ENCODE peak calls at places on chromosomes 13 and 19, in four cellular contexts. D is HepG2, P is GM12878, A is K562. T is an unnamed sample.

GRCh38 chr19:39126312-39126561 is 651 bp downstream of the PAK4 start:
- DNase-seq in A (no peak), P (no peak), D (no peak), T (no peak)

GRCh38 chr19:38229585-38230073 is 5.6 kb upstream of the DPF1 start:
- DNase-seq in A (peak; percentile 99), P (no peak), D (peak; percentile 68), T (peak; percentile 75)

GRCh38 chr19:4691383-4691782 is 21.2 kb upstream of the MYDGF start:
- DNase-seq in A (peak; percentile 50), D (no peak), P (no peak), T (no peak)

GRCh38 chr13:95660981-95661581 is 15.9 kb upstream of the DNAJC3 start:
- DNase-seq in P (no peak), A (peak; percentile 15), D (peak; percentile 51), T (peak; percentile 25)

GRCh38 chr13:111657013-111657412 is 336.6 kb downstream of the TEX29 start:
- DNase-seq in D (no peak), A (no peak), P (no peak), T (no peak)

GRCh38 chr19:3137139-3137538 is 1.3 kb downstream of the GNA15 start:
- DNase-seq in A (no peak), D (no peak), P (no peak), T (no peak)

GRCh38 chr13:113840541-113841354 is 23.1 kb downstream of the GAS6 start:
- DNase-seq in P (no peak), A (no peak), D (no peak), T (no peak)

GRCh38 chr13:96766311-96766710 is 228.0 kb downstream of the OXGR1 start:
- DNase-seq in D (no peak), A (no peak), P (no peak), T (no peak)

GRCh38 chr13:110365876-110366275 is 58.8 kb downstream of the COL4A2 start:
- DNase-seq in A (no peak), P (no peak), D (no peak), T (no peak)

GRCh38 chr19:54473071-54473941 is at the start of gene CDC42EP5:
- DNase-seq in P (no peak), A (peak; percentile 51), D (no peak), T (no peak)

GRCh38 chr13:46663644-46664043 is 110.7 kb downstream of the LRCH1 start:
- DNase-seq in P (no peak), D (no peak), A (no peak), T (no peak)

GRCh38 chr19:19488041-19488874 is 27.1 kb downstream of the TSSK6 start:
- DNase-seq in A (peak; percentile 63), P (no peak), D (no peak), T (no peak)

GRCh38 chr19:2424686-2425621 is 2.4 kb downstream of the TIMM13 start:
- DNase-seq in A (peak; percentile 29), D (no peak), P (no peak), T (no peak)

GRCh38 chr13:56424246-56424645 is 716.5 kb upstream of the PRR20A start:
- DNase-seq in P (no peak), A (no peak), D (no peak), T (no peak)

GRCh38 chr19:54434862-54435174 is 14.2 kb upstream of the LENG8 start:
- DNase-seq in D (no peak), A (no peak), P (no peak), T (no peak)

DNA sequence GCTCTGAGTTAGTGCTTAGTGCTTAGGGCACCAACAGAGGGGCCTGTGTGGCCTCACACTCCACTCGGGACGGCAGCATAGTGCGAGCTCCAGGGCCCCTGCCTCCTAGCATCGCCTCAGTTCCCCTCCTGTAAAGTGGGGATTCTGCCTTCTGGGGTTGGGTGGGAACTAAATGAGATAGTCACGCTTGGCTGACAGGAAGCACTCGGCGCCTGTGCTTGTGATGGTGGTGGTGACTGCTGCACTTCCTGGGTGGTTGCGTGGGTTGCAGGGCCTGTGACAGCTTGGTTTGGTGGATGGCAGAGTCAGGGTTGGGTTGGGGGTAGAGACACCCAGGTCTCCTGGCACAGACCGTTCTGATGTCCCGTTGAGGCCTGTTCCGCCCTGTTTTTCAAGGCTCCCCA is 7.7 kb downstream of the PLEKHF1 start:
- DNase-seq in A (no peak), P (peak; percentile 69), D (no peak), T (no peak)
- TF ChIP-seq BHLHE40 in A (no peak), P (peak; percentile 82), D (no peak), T (no peak)

GRCh38 chr13:21399741-21400140 is 59.4 kb downstream of the ZDHHC20 start:
- DNase-seq in D (no peak), P (no peak), A (no peak), T (no peak)
- TF ChIP-seq FOXM1 in D (no peak), P (no peak), A (no peak), T (no peak)

GRCh38 chr13:19860884-19861655 is 2.4 kb downstream of the ZMYM5 start:
- DNase-seq in P (no peak), A (no peak), D (peak; percentile 77), T (no peak)
- TF ChIP-seq TARDBP in P (no peak), A (no peak), D (no peak), T (no peak)

GRCh38 chr19:23527797-23528196 is 132.5 kb upstream of the ZNF91 start:
- DNase-seq in A (no peak), D (no peak), P (peak; percentile 27), T (no peak)
- TF ChIP-seq BHLHE40 in A (no peak), D (no peak), P (no peak), T (no peak)

GRCh38 chr19:14482112-14482941 is 7.2 kb upstream of the PTGER1 start:
- DNase-seq in D (no peak), P (no peak), A (no peak), T (no peak)
- TF ChIP-seq FOXM1 in D (no peak), P (no peak), A (no peak), T (no peak)

DNA sequence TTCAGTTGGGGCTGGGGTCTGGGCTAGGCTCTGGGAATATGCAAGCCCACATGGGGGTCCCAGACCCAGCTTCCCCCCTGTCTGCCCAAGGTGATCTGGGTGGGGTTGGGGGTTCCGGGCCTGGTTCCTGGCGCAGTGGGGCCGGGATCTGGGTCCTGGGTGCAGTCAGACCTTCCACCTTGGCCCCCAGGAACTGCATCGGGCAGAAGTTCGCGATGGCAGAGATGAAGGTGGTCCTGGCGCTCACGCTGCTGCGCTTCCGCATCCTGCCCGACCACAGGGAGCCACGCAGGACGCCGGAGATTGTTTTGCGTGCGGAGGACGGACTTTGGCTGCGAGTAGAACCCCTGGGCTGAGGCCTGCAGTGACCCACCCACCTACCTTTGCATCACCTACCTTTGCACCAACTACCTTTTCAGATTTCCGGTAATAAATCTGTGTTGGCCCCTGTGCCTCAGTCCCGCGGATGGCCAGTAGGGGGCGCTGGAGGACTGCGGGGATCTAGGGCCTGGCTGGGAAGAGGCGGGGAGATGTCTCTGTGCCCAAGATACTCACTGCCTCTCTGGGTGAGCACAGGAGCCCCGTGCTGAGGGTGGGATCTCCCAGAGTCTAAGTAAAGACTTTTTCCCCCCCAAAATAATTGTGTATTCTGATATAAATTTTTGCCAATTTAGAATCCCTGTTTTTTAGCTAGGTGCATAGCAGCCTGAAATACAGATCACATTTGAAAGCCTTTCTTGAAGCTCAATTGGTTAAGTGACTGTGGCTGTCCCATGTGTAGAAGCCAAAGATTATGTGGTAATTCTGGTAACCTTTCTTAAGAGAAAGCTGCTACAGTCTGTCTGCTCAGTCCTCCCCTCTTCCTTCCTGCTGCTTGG is 11.5 kb upstream of the CYP4F3 start:
- DNase-seq in A (peak; percentile 85), P (peak; percentile 9), D (peak; percentile 55), T (peak; percentile 78)
- TF ChIP-seq TARDBP in A (no peak), P (no peak), D (peak; percentile 17), T (no peak)

DNA sequence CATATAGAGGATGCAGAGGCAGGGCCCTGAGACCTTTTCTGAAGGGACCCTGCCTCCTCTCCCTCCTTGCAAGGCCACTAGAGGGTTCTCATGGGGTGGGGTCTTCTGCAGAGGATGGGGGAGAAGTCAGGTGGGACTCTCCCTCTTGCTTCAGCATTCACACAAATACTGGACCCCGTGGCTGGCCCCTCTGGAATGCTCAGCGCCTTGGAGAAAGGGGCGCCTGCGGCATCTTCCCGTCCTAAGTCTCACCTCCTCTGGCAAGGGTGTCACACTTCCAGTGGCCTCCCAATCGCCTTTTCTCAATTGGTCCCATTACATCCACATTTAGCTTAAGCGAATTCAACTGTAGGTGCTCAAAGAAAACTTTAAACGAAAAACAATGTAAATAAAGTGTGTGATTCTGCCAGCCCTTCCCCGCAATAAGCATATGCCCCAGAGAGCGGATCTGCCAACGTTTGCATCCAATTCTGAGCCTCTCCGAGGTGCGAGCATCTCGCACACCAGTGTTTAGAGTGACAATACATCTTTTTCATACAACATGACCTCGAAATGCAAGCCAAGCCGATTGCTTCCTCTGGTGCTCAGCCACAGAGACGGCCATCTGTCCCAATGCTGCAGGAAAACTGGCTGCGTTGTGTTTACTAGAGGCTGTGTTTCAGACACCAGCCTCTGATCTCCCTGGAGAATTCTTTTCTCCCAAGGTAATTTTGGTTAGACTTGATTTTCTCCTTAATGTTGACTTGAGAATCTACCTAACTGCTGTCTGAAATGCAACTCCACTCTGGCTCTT is 69.1 kb upstream of the WASF3 start:
- DNase-seq in A (no peak), D (no peak), P (no peak), T (no peak)
- TF ChIP-seq BHLHE40 in A (no peak), D (no peak), P (no peak), T (no peak)

GRCh38 chr13:51271528-51272070 is 49.4 kb downstream of the FAM124A start:
- DNase-seq in D (no peak), P (no peak), A (no peak), T (no peak)

GRCh38 chr13:51277943-51278342 is 55.7 kb downstream of the FAM124A start:
- DNase-seq in D (no peak), P (no peak), A (no peak), T (no peak)

GRCh38 chr13:51278426-51279130 is 56.4 kb downstream of the FAM124A start:
- DNase-seq in A (no peak), D (no peak), P (no peak), T (no peak)

GRCh38 chr13:51276684-51277083 is 54.5 kb downstream of the FAM124A start:
- DNase-seq in D (no peak), A (no peak), P (no peak), T (no peak)

DNA sequence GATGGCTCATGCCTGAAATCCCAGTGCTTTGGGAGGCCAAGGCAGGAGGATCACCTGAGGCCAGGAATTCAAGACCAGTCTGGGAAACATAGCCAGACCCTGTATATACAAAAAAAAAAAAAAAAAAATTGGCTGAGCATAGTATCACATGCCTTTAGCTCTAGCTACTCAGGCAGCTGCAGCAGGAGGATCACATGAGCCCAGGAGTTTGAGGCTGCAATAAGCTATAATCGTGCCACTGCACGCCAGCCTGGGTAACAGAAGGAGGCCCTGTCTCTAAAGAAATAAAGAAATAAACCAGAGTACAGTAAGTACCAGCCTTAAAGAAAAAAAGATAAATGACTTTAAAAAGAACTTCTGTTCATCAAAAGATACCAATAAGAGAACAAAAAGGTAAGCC is 52.9 kb downstream of the FAM124A start:
- DNase-seq in P (no peak), A (no peak), D (no peak), T (no peak)
- TF ChIP-seq FOXM1 in P (no peak), A (no peak), D (no peak), T (no peak)

GRCh38 chr13:75197803-75198202 is 284.2 kb downstream of the TBC1D4 start:
- DNase-seq in A (no peak), P (no peak), D (no peak), T (no peak)

DNA sequence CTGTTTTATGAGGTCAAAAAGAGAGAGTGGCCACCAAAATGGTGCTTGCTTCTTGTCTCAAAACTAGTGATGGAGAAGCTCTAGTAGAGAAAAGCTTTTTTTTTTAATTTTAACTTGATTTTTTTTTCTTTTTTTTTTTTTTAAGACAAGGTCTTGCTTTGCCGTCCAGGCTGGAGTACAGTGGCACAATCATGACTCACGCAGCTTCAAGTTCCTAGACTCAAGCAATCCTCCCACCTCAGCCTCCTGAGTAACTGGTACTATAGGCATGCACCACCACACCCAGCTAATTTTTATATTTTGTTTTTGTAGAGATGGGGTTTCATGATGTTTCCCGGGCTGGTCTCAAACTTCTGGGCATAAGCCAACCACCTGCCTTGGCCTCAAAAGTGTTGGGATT is 279.0 kb downstream of the TBC1D4 start:
- DNase-seq in A (no peak), P (no peak), D (no peak), T (no peak)
- TF ChIP-seq TARDBP in A (no peak), P (no peak), D (no peak), T (no peak)